ENCODE peak calls at places on chromosomes 5 and 9, in ten cellular contexts. M is hippocampal formation; O is NCI-H1930; P is left colon; Q is cardiac septum; Z is fibroblast of gingiva; S is WTC11; N is stimulated activated CD8-positive, alpha-beta memory T cell treated with anti-CD3 and anti-CD28 coated beads, Interleukin-7, amount 100 ng/mL, for 1 hour; J is left cardiac atrium; B is NCI-H1092 treated with DMSO at 0.1 percent for 48 hours. U is an unnamed sample.

GRCh38 chr9:92762781-92763708 is 1.6 kb downstream of the BICD2 start:
- DNase-seq in M (no peak), O (no peak), P (no peak), Q (no peak), Z (no peak), S (no peak), N (no peak), J (no peak), B (no peak), U (no peak)

GRCh38 chr5:180849827-180850226 is 11.2 kb downstream of the ZFP62 start:
- DNase-seq in M (no peak), O (no peak), P (no peak), Q (no peak), Z (no peak), S (no peak), N (no peak), J (no peak), B (no peak), U (no peak)

GRCh38 chr9:134863941-134864820 is 16.4 kb upstream of the FCN2 start:
- DNase-seq in M (no peak), O (no peak), P (no peak), Q (peak; percentile 64), Z (peak; percentile 96), S (no peak), N (no peak), J (no peak), B (no peak), U (no peak)

GRCh38 chr5:32687167-32687831 is 23.8 kb upstream of the NPR3 start:
- DNase-seq in M (no peak), O (no peak), P (no peak), Q (no peak), Z (peak; percentile 52), S (no peak), N (no peak), J (peak; percentile 46), B (peak; percentile 16), U (peak; percentile 64)

GRCh38 chr9:4939118-4939561 is 45.9 kb upstream of the JAK2 start:
- DNase-seq in M (no peak), O (no peak), P (no peak), Q (no peak), Z (no peak), S (no peak), N (no peak), J (no peak), B (no peak), U (no peak)

GRCh38 chr9:129270903-129271431 is 92.9 kb upstream of the IER5L start:
- DNase-seq in M (no peak), O (no peak), P (no peak), Q (no peak), Z (peak; percentile 37), S (no peak), N (no peak), J (no peak), B (no peak), U (no peak)

GRCh38 chr9:112093147-112093874 is 81.8 kb downstream of the SUSD1 start:
- DNase-seq in M (no peak), O (no peak), P (no peak), Q (no peak), Z (no peak), S (no peak), N (no peak), J (no peak), B (no peak), U (no peak)

GRCh38 chr9:7354704-7355103 is 444.9 kb downstream of the DMAC1 start:
- DNase-seq in M (no peak), O (no peak), P (no peak), Q (no peak), Z (no peak), S (no peak), N (no peak), J (no peak), B (no peak), U (no peak)

GRCh38 chr9:15936316-15936869 is 383.6 kb downstream of the CCDC171 start:
- DNase-seq in M (no peak), O (peak; percentile 64), P (no peak), Q (no peak), Z (peak; percentile 63), S (no peak), N (no peak), J (peak; percentile 25), B (peak; percentile 96), U (no peak)

GRCh38 chr9:75672478-75672877 is 218.0 kb upstream of the PCSK5 start:
- DNase-seq in M (no peak), O (no peak), P (no peak), Q (no peak), Z (no peak), S (no peak), N (no peak), J (no peak), B (no peak), U (no peak)

GRCh38 chr5:113038714-113039113 is 62.1 kb downstream of the DCP2 start:
- DNase-seq in M (no peak), O (no peak), P (no peak), Q (no peak), Z (peak; percentile 14), S (no peak), N (no peak), J (no peak), B (no peak), U (no peak)

GRCh38 chr5:93151121-93151520 is 429.9 kb downstream of the NR2F1-AS1 start:
- DNase-seq in M (no peak), O (no peak), P (no peak), Q (no peak), Z (peak; percentile 56), S (no peak), N (no peak), J (no peak), B (no peak), U (no peak)

GRCh38 chr5:41871866-41872265 is 1.6 kb upstream of the OXCT1 start:
- DNase-seq in M (peak; percentile 13), O (no peak), P (no peak), Q (no peak), Z (peak; percentile 90), S (no peak), N (no peak), J (peak; percentile 25), B (no peak), U (peak; percentile 55)

GRCh38 chr5:79021753-79022152 is 36.6 kb upstream of the ARSB start:
- DNase-seq in M (no peak), O (no peak), P (no peak), Q (no peak), Z (no peak), S (no peak), N (no peak), J (no peak), B (no peak), U (no peak)

GRCh38 chr9:92978345-92978875 is 31.1 kb downstream of the FGD3 start:
- DNase-seq in M (no peak), O (no peak), P (no peak), Q (no peak), Z (no peak), S (no peak), N (no peak), J (no peak), B (no peak), U (no peak)

GRCh38 chr5:64914396-64914795 is 145.7 kb downstream of the CWC27 start:
- DNase-seq in M (no peak), O (no peak), P (no peak), Q (no peak), Z (peak; percentile 16), S (no peak), N (no peak), J (no peak), B (no peak), U (no peak)

GRCh38 chr5:109611061-109611460 is 78.7 kb upstream of the MAN2A1 start:
- DNase-seq in M (no peak), O (no peak), P (no peak), Q (no peak), Z (no peak), S (no peak), N (no peak), J (no peak), B (no peak), U (no peak)

GRCh38 chr5:65989115-65989514 is 62.7 kb downstream of the ERBIN start:
- DNase-seq in M (no peak), O (no peak), P (no peak), Q (no peak), Z (no peak), S (no peak), N (no peak), J (no peak), B (no peak), U (no peak)

GRCh38 chr5:167652690-167653089 is 638.8 kb upstream of the WWC1 start:
- DNase-seq in M (no peak), O (no peak), P (no peak), Q (no peak), Z (no peak), S (no peak), N (no peak), J (no peak), B (no peak), U (no peak)

GRCh38 chr5:42745426-42745825 is 11.2 kb upstream of the CCDC152 start:
- DNase-seq in M (peak; percentile 7), O (no peak), P (no peak), Q (no peak), Z (no peak), S (peak; percentile 67), N (no peak), J (no peak), B (no peak), U (no peak)

GRCh38 chr5:157459715-157460599 is at the start of gene NIPAL4:
- DNase-seq in M (peak; percentile 45), O (no peak), P (peak; percentile 20), Q (peak; percentile 58), Z (no peak), S (peak; percentile 33), N (no peak), J (no peak), B (no peak), U (no peak)

GRCh38 chr9:95556521-95556920 is 39.8 kb upstream of the PTCH1 start:
- DNase-seq in M (no peak), O (no peak), P (no peak), Q (no peak), Z (no peak), S (no peak), N (no peak), J (no peak), B (no peak), U (no peak)

GRCh38 chr5:176646049-176646706 is 1.1 kb upstream of the TSPAN17 start:
- DNase-seq in M (no peak), O (no peak), P (no peak), Q (no peak), Z (no peak), S (no peak), N (no peak), J (no peak), B (no peak), U (no peak)

GRCh38 chr5:141883184-141883947 is 5.2 kb upstream of the PCDH1 start:
- DNase-seq in M (peak; percentile 41), O (no peak), P (peak; percentile 41), Q (no peak), Z (no peak), S (peak; percentile 86), N (no peak), J (peak; percentile 62), B (no peak), U (no peak)

GRCh38 chr5:32642276-32643002 is 57.1 kb downstream of the SUB1 start:
- DNase-seq in M (no peak), O (no peak), P (no peak), Q (no peak), Z (peak; percentile 23), S (no peak), N (no peak), J (no peak), B (no peak), U (no peak)

GRCh38 chr5:54083851-54084250 is 226.5 kb downstream of the ARL15 start:
- DNase-seq in M (no peak), O (no peak), P (no peak), Q (no peak), Z (no peak), S (no peak), N (no peak), J (no peak), B (no peak), U (no peak)

GRCh38 chr5:83492331-83492730 is 20.8 kb downstream of the VCAN start:
- DNase-seq in M (no peak), O (no peak), P (no peak), Q (no peak), Z (no peak), S (no peak), N (no peak), J (no peak), B (no peak), U (no peak)

GRCh38 chr5:111364992-111365391 is 140.8 kb downstream of the CAMK4 start:
- DNase-seq in M (no peak), O (no peak), P (no peak), Q (no peak), Z (no peak), S (no peak), N (no peak), J (no peak), B (no peak), U (no peak)